ENCODE peak calls at places on chromosomes 16 and 17, in four cellular contexts. T is SK-N-SH, C is HepG2, O is K562. S is an unnamed sample.

GRCh38 chr16:85945424-85945751 is 46.4 kb downstream of the IRF8 start:
- DNase-seq in O (no peak), C (no peak), T (no peak), S (no peak)

GRCh38 chr16:11071829-11072228 is 127.5 kb downstream of the CLEC16A start:
- DNase-seq in T (no peak), O (no peak), C (no peak), S (no peak)

GRCh38 chr16:88922114-88922825 is 54.7 kb downstream of the CBFA2T3 start:
- DNase-seq in C (no peak), T (no peak), O (no peak), S (peak; percentile 58)

GRCh38 chr16:88622125-88622524 is 16.2 kb upstream of the IL17C start:
- DNase-seq in T (no peak), O (no peak), C (no peak), S (no peak)

GRCh38 chr16:34054137-34054536 is 594.7 kb downstream of the TP53TG3F start:
- DNase-seq in O (no peak), T (no peak), C (no peak), S (no peak)

GRCh38 chr17:17849863-17850373 is 13.1 kb upstream of the SREBF1 start:
- DNase-seq in T (peak; percentile 58), C (peak; percentile 62), O (peak; percentile 92), S (no peak)

GRCh38 chr17:64781394-64781793 is 119.3 kb upstream of the SMURF2 start:
- DNase-seq in C (no peak), O (no peak), T (peak; percentile 62), S (peak; percentile 55)

GRCh38 chr16:5791011-5791410 is 693.4 kb upstream of the EEF2KMT start:
- DNase-seq in T (no peak), O (no peak), C (no peak), S (no peak)

GRCh38 chr17:83136156-83136555 is 56.7 kb downstream of the METRNL start:
- DNase-seq in T (no peak), C (no peak), O (no peak), S (no peak)

GRCh38 chr16:30902070-30902972 is 5.9 kb downstream of the CTF1 start:
- DNase-seq in O (peak; percentile 88), T (peak; percentile 94), C (peak; percentile 33), S (peak; percentile 61)

GRCh38 chr17:70859829-70860228 is 690.5 kb downstream of the KCNJ2 start:
- DNase-seq in T (no peak), C (no peak), O (no peak), S (no peak)

DNA sequence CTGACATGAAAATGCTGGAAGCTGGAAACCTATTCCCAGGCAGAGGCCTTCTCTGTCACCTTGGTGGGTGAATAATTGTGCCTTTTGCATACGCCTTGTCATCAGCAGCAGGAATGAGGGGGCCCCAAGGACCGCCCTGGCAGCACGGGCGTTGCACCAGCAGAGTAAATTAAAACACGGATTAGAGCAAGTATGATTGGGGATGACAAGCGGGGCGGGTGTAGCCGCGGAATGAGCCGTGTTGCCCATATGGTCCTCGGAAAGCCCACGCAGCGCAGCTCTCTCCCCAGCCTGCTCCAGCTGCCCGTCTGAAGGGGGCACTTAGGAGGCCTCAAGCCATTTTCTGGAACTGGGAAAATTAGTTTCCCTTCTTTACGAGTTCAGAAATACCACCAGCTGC is 299.4 kb upstream of the IRX3 start:
- DNase-seq in C (no peak), O (no peak), T (no peak), S (no peak)
- TF ChIP-seq FOXJ3 in C (no peak), O (no peak), T (no peak), S (no peak)

GRCh38 chr17:74442291-74442669 is 10.4 kb downstream of the GPRC5C start:
- DNase-seq in T (no peak), C (no peak), O (no peak), S (no peak)

GRCh38 chr17:74441537-74441936 is 9.6 kb downstream of the GPRC5C start:
- DNase-seq in O (no peak), C (no peak), T (no peak), S (no peak)

GRCh38 chr17:74444406-74444805 is 12.5 kb downstream of the GPRC5C start:
- DNase-seq in C (no peak), T (no peak), O (no peak), S (no peak)

GRCh38 chr17:74443516-74444296 is 11.8 kb downstream of the GPRC5C start:
- DNase-seq in O (no peak), T (no peak), C (no peak), S (no peak)

DNA sequence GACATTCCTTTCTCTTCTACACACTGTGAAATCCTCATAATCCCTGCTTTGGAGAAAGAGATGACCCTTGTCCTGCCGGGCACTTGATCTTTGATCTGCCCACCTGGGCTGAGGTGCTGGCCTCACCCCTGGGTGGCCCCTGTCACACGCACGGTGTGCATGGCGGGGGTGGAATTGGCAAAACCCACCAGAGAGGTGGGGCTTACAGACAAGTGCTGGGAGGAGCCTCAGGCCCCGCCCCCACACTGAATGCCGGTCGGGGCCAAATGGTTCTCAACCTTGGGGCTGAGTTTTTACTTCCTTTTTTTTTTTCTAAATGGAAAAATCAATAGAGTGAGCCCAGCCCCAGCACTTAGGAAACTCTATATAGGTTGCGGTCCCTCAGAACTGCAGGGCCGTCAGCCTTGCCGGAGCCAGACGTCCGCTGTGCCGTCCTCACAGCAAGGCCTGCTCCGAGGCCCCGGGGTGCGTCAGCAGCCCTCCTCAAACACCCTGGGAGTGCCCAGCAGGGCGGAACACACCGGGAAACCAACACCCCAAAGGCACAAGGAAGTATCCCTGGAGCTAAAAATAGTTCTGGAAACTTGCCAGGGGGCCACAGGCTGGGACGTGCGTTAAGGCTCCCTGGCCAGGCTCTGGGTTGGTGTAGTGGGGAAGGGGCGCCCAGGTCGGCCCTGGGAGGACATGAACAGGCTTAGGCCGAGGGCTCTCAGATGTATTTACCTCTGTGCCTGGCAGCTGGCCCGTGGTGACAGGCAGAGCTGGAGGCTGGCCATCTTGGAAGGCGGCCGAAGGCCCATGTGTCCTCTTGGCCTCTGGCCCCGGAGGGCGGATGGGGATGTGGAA is 11.0 kb downstream of the GPRC5C start:
- DNase-seq in O (peak; percentile 41), T (peak; percentile 60), C (peak; percentile 95), S (peak; percentile 66)
- TF ChIP-seq FOXJ3 in O (no peak), T (no peak), C (peak; percentile 84), S (no peak)

GRCh38 chr17:42531455-42532354 is 4.3 kb upstream of the NAGLU start:
- DNase-seq in C (peak; percentile 70), O (peak; percentile 88), T (peak; percentile 86), S (peak; percentile 67)
- TF ChIP-seq FOXJ3 in C (peak; percentile 53), O (no peak), T (no peak), S (no peak)

GRCh38 chr17:7294614-7295153 is at the start of gene YBX2:
- DNase-seq in O (no peak), C (no peak), T (peak; percentile 97), S (peak; percentile 99)
- TF ChIP-seq FOXJ3 in O (no peak), C (no peak), T (no peak), S (no peak)

S was measured in WTC11.